ENCODE peak calls at places on chromosomes 5 and 9, in ten cellular contexts. U is A549, X is lower leg skin, S is colonic mucosa, Y is pancreas, C is upper lobe of right lung, J is heart left ventricle, P is astrocyte of the spinal cord, W is sigmoid colon, T is cardiac muscle cell. L is an unnamed sample.
A peak's percentile ranks its signal among the peaks of the same experiment; 100 is the strongest.

GRCh38 chr9:72596451-72597180 is 75.2 kb downstream of the TMC1 start:
- DNase-seq in U (no peak), X (no peak), S (no peak), Y (no peak), C (no peak), J (no peak), P (no peak), W (no peak), T (no peak), L (peak; percentile 75)

GRCh38 chr9:33378121-33378795 is 24.1 kb downstream of the AQP7 start:
- DNase-seq in U (no peak), X (no peak), S (no peak), Y (no peak), C (peak; percentile 35), J (no peak), P (no peak), W (peak; percentile 50), T (no peak), L (no peak)

GRCh38 chr5:80755634-80756033 is 100.9 kb upstream of the DHFR start:
- DNase-seq in U (no peak), X (no peak), S (no peak), Y (no peak), C (no peak), J (no peak), P (peak; percentile 25), W (no peak), T (no peak), L (no peak)

GRCh38 chr5:150022163-150022540 is 21.6 kb downstream of the HMGXB3 start:
- DNase-seq in U (peak; percentile 25), X (no peak), S (no peak), Y (no peak), C (no peak), J (no peak), P (peak; percentile 89), W (no peak), T (no peak), L (peak; percentile 85)

GRCh38 chr5:100860407-100860806 is 42.7 kb downstream of the ST8SIA4 start:
- DNase-seq in U (no peak), X (no peak), S (no peak), Y (no peak), C (no peak), J (no peak), P (no peak), W (no peak), T (no peak), L (no peak)

GRCh38 chr9:77987104-77987656 is 44.4 kb downstream of the GNAQ start:
- DNase-seq in U (no peak), X (no peak), S (no peak), Y (no peak), C (no peak), J (no peak), P (no peak), W (no peak), T (no peak), L (no peak)

GRCh38 chr9:22278426-22278825 is 168.2 kb upstream of the DMRTA1 start:
- DNase-seq in U (no peak), X (no peak), S (no peak), Y (no peak), C (no peak), J (no peak), P (no peak), W (no peak), T (no peak), L (no peak)

GRCh38 chr5:3729631-3730030 is 134.0 kb downstream of the IRX1 start:
- DNase-seq in U (no peak), X (no peak), S (no peak), Y (no peak), C (no peak), J (no peak), P (no peak), W (no peak), T (no peak), L (no peak)

GRCh38 chr9:137449931-137450537 is 8.9 kb upstream of the ENTPD8 start:
- DNase-seq in U (no peak), X (no peak), S (peak; percentile 20), Y (peak; percentile 16), C (no peak), J (no peak), P (no peak), W (no peak), T (no peak), L (no peak)

GRCh38 chr9:95008151-95008771 is 281.8 kb downstream of the AOPEP start:
- DNase-seq in U (peak; percentile 84), X (no peak), S (peak; percentile 61), Y (peak; percentile 31), C (no peak), J (no peak), P (peak; percentile 70), W (no peak), T (no peak), L (no peak)

GRCh38 chr9:93206576-93207155 is 22.7 kb downstream of the WNK2 start:
- DNase-seq in U (no peak), X (no peak), S (no peak), Y (no peak), C (no peak), J (no peak), P (no peak), W (no peak), T (no peak), L (no peak)

GRCh38 chr9:122192261-122192875 is 32.7 kb downstream of the MORN5 start:
- DNase-seq in U (peak; percentile 35), X (no peak), S (no peak), Y (no peak), C (no peak), J (no peak), P (no peak), W (no peak), T (no peak), L (no peak)

GRCh38 chr9:129703667-129704355 is 38.4 kb downstream of the PRRX2 start:
- DNase-seq in U (no peak), X (peak; percentile 51), S (peak; percentile 49), Y (no peak), C (no peak), J (no peak), P (no peak), W (peak; percentile 82), T (no peak), L (no peak)

GRCh38 chr5:124972703-124973102 is 226.3 kb upstream of the ZNF608 start:
- DNase-seq in U (no peak), X (no peak), S (no peak), Y (no peak), C (no peak), J (no peak), P (no peak), W (no peak), T (no peak), L (no peak)
- TF ChIP-seq CTCF in U (no peak), X (no peak), S (no peak), Y (no peak), C (no peak), J (no peak), P (no peak), W (no peak), T (no peak), L (no peak)

GRCh38 chr5:39360483-39361071 is 3.7 kb downstream of the C9 start:
- DNase-seq in U (no peak), X (no peak), S (no peak), Y (no peak), C (no peak), J (no peak), P (no peak), W (no peak), T (no peak), L (no peak)
- H3K4me3 ChIP-seq in U (no peak overlapping the region), X (no peak overlapping the region), S (no peak overlapping the region), Y (no peak overlapping the region), C (no peak overlapping the region), J (no peak overlapping the region), P (no peak overlapping the region), W (no peak overlapping the region), T (no peak overlapping the region), L (no peak overlapping the region)

GRCh38 chr5:97044057-97044456 is 98.4 kb downstream of the LIX1 start:
- DNase-seq in U (peak; percentile 33), X (no peak), S (peak; percentile 55), Y (peak; percentile 22), C (no peak), J (peak; percentile 24), P (no peak), W (peak; percentile 62), T (peak; percentile 59), L (no peak)
- TF ChIP-seq CTCF in U (peak; percentile 14), X (no peak), S (peak; percentile 21), Y (no peak), C (peak; percentile 24), J (peak; percentile 59), P (peak; percentile 33), W (peak; percentile 29), T (peak; percentile 32), L (peak; percentile 36)

GRCh38 chr5:76546497-76547102 is 76.6 kb downstream of the F2RL2 start:
- DNase-seq in U (no peak), X (no peak), S (no peak), Y (no peak), C (no peak), J (no peak), P (no peak), W (no peak), T (no peak), L (no peak)
- H3K4me3 ChIP-seq in U (no peak overlapping the region), X (no peak overlapping the region), S (no peak overlapping the region), Y (no peak overlapping the region), C (peak overlapping the region; percentile 31), J (no peak overlapping the region), P (no peak overlapping the region), W (no peak overlapping the region), T (no peak overlapping the region), L (no peak overlapping the region)

DNA sequence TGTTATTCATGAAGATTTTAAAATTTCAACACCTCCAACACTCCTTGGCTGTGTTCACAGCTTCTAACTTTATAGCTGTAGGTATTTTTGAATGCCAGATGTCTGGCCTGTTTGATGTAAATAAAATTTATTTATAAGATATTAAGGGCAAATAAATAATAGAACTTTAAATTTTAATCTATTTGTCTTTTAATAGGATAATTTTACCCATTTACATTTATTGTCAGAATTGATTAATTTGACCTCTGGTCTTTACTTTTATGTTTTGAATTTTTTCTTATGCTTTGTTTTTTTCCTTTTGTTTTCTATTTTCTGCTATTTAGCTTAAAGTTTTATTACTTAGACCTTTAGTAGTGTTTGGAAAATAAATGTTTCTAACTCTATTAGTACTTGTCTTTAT is 94.6 kb downstream of the UGCG start:
- DNase-seq in U (no peak), X (no peak), S (no peak), Y (no peak), C (no peak), J (no peak), P (no peak), W (no peak), T (no peak), L (no peak)
- TF ChIP-seq CTCF in U (no peak), X (no peak), S (no peak), Y (no peak), C (no peak), J (no peak), P (no peak), W (no peak), T (no peak), L (no peak)

GRCh38 chr5:153672347-153673090 is 182.0 kb downstream of the GRIA1 start:
- DNase-seq in U (no peak), X (no peak), S (no peak), Y (no peak), C (no peak), J (no peak), P (peak; percentile 35), W (no peak), T (no peak), L (peak; percentile 11)

GRCh38 chr5:153671653-153672346 is 181.3 kb downstream of the GRIA1 start:
- DNase-seq in U (no peak), X (no peak), S (no peak), Y (no peak), C (no peak), J (no peak), P (no peak), W (no peak), T (no peak), L (no peak)

GRCh38 chr5:153670081-153670480 is 179.6 kb downstream of the GRIA1 start:
- DNase-seq in U (no peak), X (no peak), S (no peak), Y (no peak), C (no peak), J (no peak), P (no peak), W (no peak), T (no peak), L (no peak)
- H3K4me3 ChIP-seq in U (no peak overlapping the region), X (no peak overlapping the region), S (no peak overlapping the region), Y (no peak overlapping the region), C (no peak overlapping the region), J (no peak overlapping the region), P (no peak overlapping the region), W (no peak overlapping the region), T (no peak overlapping the region), L (no peak overlapping the region)

L was measured in AG09309.